ENCODE peak calls at places on chromosomes 12 and 14, in five cellular contexts. L is heart left ventricle; V is coronary artery; S is uterus; X is CD4-positive, alpha-beta memory T cell. C is an unnamed sample.

GRCh38 chr14:68507544-68508081 is 285.3 kb downstream of the ZFP36L1 start:
- DNase-seq in S (no peak), X (peak), V (no peak), L (no peak), C (no peak)

GRCh38 chr12:108394196-108394595 is 55.1 kb upstream of the CMKLR1 start:
- DNase-seq in S (peak), L (peak), X (no peak), V (no peak), C (no peak)

GRCh38 chr12:2291182-2291832 is 238.5 kb downstream of the CACNA1C start:
- DNase-seq in L (no peak), V (no peak), S (no peak), X (peak), C (no peak)

GRCh38 chr12:27766587-27766986 is 13.4 kb upstream of the KLHL42 start:
- DNase-seq in V (no peak), L (no peak), S (no peak), X (no peak), C (no peak)

GRCh38 chr12:13817131-13817530 is 164.3 kb downstream of the GRIN2B start:
- DNase-seq in X (no peak), S (no peak), V (no peak), L (peak), C (no peak)

GRCh38 chr14:84006643-84007137 is 1523.3 kb upstream of the FLRT2 start:
- DNase-seq in L (no peak), S (no peak), V (no peak), X (no peak), C (no peak)

GRCh38 chr14:60563113-60563512 is 54.2 kb downstream of the SIX6 start:
- DNase-seq in S (no peak), V (no peak), L (no peak), X (no peak), C (no peak)

GRCh38 chr14:74510211-74510931 is 16.8 kb downstream of the ISCA2 start:
- DNase-seq in S (peak), X (no peak), V (no peak), L (no peak), C (no peak)

GRCh38 chr14:75044322-75044721 is 6.9 kb downstream of the MLH3 start:
- DNase-seq in S (no peak), X (no peak), L (no peak), V (no peak), C (no peak)

GRCh38 chr12:51009038-51009437 is 17.1 kb downstream of the SLC11A2 start:
- DNase-seq in V (no peak), L (peak), X (peak), S (no peak), C (peak)

GRCh38 chr12:109827566-109828550 is 5.3 kb downstream of the TRPV4 start:
- DNase-seq in V (no peak), S (no peak), X (no peak), L (peak), C (no peak)

GRCh38 chr14:52266782-52267181 is 716 bp upstream of the PTGDR start:
- DNase-seq in S (peak), X (no peak), V (no peak), L (no peak), C (no peak)

GRCh38 chr14:52922656-52923055 is 28.2 kb downstream of the FERMT2 start:
- DNase-seq in V (no peak), L (no peak), X (no peak), S (no peak), C (no peak)

GRCh38 chr12:22477166-22477893 is 67.0 kb downstream of the C2CD5 start:
- DNase-seq in V (no peak), S (no peak), X (no peak), L (no peak), C (no peak)

GRCh38 chr12:123949118-123949774 is 23.4 kb downstream of the CCDC92 start:
- DNase-seq in L (no peak), X (no peak), S (no peak), V (peak), C (no peak)

GRCh38 chr12:53625373-53625945 is 723 bp downstream of the ATF7 start:
- DNase-seq in V (no peak), S (no peak), L (no peak), X (no peak), C (no peak)

GRCh38 chr14:62103497-62103896 is 341.3 kb downstream of the SNAPC1 start:
- DNase-seq in L (no peak), S (no peak), X (no peak), V (no peak), C (no peak)

GRCh38 chr12:129966086-129966640 is 62.3 kb upstream of the TMEM132D start:
- DNase-seq in V (no peak), S (no peak), X (no peak), L (no peak), C (no peak)

GRCh38 chr12:12441891-12442461 is 85.1 kb downstream of the BORCS5 start:
- DNase-seq in V (no peak), S (no peak), L (no peak), X (peak), C (no peak)

GRCh38 chr14:61535032-61535431 is 160.3 kb upstream of the HIF1A start:
- DNase-seq in X (no peak), S (no peak), L (no peak), V (no peak), C (no peak)

GRCh38 chr12:49776413-49776812 is 35.1 kb downstream of the TMBIM6 start:
- DNase-seq in V (no peak), X (peak), S (peak), L (peak), C (peak)

GRCh38 chr12:129903956-129904769 is at the start of gene TMEM132D:
- DNase-seq in L (no peak), X (no peak), S (no peak), V (no peak), C (no peak)

GRCh38 chr14:77364146-77364545 is 12.7 kb downstream of the TMED8 start:
- DNase-seq in L (no peak), S (no peak), X (no peak), V (no peak), C (no peak)

GRCh38 chr14:54447231-54447692 is 6.1 kb upstream of the CNIH1 start:
- DNase-seq in X (no peak), V (no peak), L (no peak), S (no peak), C (no peak)

GRCh38 chr12:105725054-105725453 is 394.6 kb downstream of the C12orf75 start:
- DNase-seq in X (no peak), S (no peak), L (no peak), V (no peak), C (no peak)

DNA sequence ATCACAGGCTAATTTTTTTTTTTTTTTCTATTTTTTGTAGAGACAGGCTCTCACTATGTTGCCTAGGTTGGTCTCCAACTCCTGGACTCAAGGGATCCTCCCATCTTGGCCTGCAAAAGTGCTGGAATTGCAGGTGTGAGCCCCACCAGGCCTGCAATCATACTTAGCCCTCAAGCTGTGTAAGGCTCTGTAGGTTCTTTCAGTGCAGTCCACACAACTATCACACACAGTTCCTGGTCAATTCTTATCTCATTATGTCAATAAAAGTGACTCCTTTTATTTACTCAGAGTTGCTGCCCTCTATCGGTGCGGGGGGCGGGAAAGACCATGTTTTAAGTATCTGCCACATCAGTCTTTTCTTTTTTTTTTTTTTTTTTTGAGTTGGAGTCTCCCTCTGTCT is 29.0 kb downstream of the SLC2A3 start:
- DNase-seq in L (no peak), V (no peak), X (no peak), S (no peak), C (no peak)
- H3K27ac ChIP-seq in L (no peak), V (no peak), X (no peak), S (no peak), C (no peak)

GRCh38 chr14:95316826-95317225 is 2.9 kb downstream of the CLMN start:
- DNase-seq in V (no peak), S (no peak), X (no peak), L (no peak), C (no peak)
- H3K27ac ChIP-seq in V (no peak), S (peak), X (no peak), L (peak), C (peak)

GRCh38 chr12:58873496-58873895 is 46.8 kb downstream of the LRIG3 start:
- DNase-seq in X (no peak), S (no peak), L (no peak), V (no peak), C (no peak)

GRCh38 chr12:58882796-58883195 is 37.5 kb downstream of the LRIG3 start:
- DNase-seq in S (no peak), L (no peak), V (no peak), X (no peak), C (no peak)

GRCh38 chr12:58871557-58871956 is 48.7 kb downstream of the LRIG3 start:
- DNase-seq in L (no peak), V (no peak), S (no peak), X (no peak), C (no peak)

GRCh38 chr12:58877243-58877743 is 43.0 kb downstream of the LRIG3 start:
- DNase-seq in V (no peak), L (no peak), S (no peak), X (no peak), C (no peak)
- H3K27ac ChIP-seq in V (no peak), L (no peak), S (no peak), X (no peak), C (no peak)

GRCh38 chr12:57602544-57602943 is 2.1 kb upstream of the DTX3 start:
- DNase-seq in S (no peak), L (no peak), V (no peak), X (no peak), C (no peak)
- H3K27ac ChIP-seq in S (peak), L (peak), V (no peak), X (no peak), C (no peak)

GRCh38 chr12:19970826-19971225 is 397.5 kb upstream of the PDE3A start:
- DNase-seq in V (no peak), X (no peak), L (no peak), S (no peak), C (no peak)

GRCh38 chr12:19970116-19970515 is 398.2 kb upstream of the PDE3A start:
- DNase-seq in L (no peak), S (no peak), X (no peak), V (no peak), C (no peak)

GRCh38 chr12:19971396-19971802 is 396.9 kb upstream of the PDE3A start:
- DNase-seq in V (no peak), L (no peak), S (no peak), X (no peak), C (no peak)

GRCh38 chr12:19967486-19967885 is 400.9 kb upstream of the PDE3A start:
- DNase-seq in S (no peak), V (no peak), L (no peak), X (no peak), C (peak)

GRCh38 chr12:19969476-19969875 is 398.9 kb upstream of the PDE3A start:
- DNase-seq in X (no peak), V (no peak), S (no peak), L (no peak), C (no peak)
- H3K27ac ChIP-seq in X (no peak), V (no peak), S (no peak), L (peak), C (no peak)

DNA sequence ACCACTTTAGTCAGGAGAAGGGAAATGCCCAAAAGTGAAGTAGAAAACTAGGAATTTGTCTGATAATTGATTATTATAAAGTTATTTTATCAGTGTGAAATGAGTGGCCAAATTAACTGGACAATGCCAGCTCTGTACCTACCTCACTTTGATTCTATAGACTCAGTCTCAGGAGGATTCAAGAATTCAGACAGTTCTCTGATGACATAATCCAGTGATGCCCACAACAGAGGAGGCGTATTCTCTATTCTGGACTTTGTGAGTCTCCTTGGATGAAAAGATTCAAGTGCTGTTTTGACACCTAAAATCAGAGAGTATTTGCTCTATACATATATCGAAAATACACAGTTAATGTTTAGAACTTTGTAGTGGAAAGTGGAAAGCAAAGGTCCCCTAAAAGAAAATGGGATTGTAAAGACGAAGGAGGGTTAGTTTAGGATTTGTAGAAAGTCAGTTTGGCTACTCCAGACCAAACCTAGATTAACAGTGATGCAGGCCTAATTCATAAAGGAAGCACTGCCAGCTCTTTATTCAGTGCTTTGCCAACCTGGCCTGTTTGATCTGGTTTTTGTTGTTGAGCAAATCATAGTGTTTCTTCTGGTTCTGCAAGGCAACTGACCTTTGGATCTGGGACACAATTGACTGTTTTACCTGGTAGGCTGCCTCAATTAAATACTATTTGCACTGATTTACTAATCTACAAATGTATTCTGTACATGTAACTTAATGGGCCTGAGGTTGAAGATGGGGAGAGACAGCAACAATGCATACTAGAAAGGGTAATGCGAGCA is 67.4 kb downstream of the DAD1 start:
- DNase-seq in L (no peak), S (no peak), X (no peak), V (no peak), C (no peak)
- H3K27ac ChIP-seq in L (no peak), S (peak), X (peak), V (no peak), C (no peak)

GRCh38 chr14:34629657-34630529 is at the start of gene SNX6:
- DNase-seq in V (peak), L (peak), X (peak), S (peak), C (peak)

GRCh38 chr14:34633697-34634096 is 3.7 kb upstream of the SNX6 start:
- DNase-seq in V (no peak), L (no peak), S (no peak), X (no peak), C (no peak)

GRCh38 chr14:34629344-34629656 is 648 bp downstream of the SNX6 start:
- DNase-seq in V (no peak), S (peak), X (no peak), L (no peak), C (no peak)

GRCh38 chr14:34628681-34629135 is 1.2 kb downstream of the SNX6 start:
- DNase-seq in L (peak), X (no peak), S (no peak), V (no peak), C (no peak)

GRCh38 chr14:34632451-34632850 is 2.5 kb upstream of the SNX6 start:
- DNase-seq in X (no peak), V (no peak), S (no peak), L (no peak), C (no peak)
- H3K27ac ChIP-seq in X (no peak), V (no peak), S (no peak), L (no peak), C (no peak)

DNA sequence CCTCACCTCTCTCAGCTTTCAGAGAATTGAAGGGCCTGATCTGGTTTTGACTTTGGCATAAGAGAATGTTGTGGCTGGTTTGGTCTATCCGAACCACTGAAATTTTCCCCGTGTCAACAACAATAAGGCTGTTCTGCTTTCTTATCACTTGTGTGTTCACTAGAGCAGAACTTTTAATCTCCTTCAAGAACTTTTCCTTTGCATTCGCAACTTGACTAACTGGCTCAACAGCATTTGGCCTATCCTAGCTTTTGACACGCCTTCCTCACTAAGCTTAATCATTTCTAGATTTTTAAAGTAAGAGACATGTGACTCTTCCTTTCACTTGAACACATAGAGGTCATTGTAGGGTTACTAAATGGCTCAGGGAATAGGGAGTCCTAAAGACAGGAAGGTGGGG is 25.9 kb upstream of the EDDM3A start:
- DNase-seq in X (no peak), S (no peak), V (no peak), L (no peak), C (no peak)
- H3K27ac ChIP-seq in X (no peak), S (no peak), V (no peak), L (no peak), C (no peak)